ENCODE peak calls at places on chromosome 18, in six cellular contexts. W is K562, C is sigmoid colon, L is HCT116, R is HL-60, A is breast epithelium. B is an unnamed sample.

GRCh38 chr18:32287249-32287648 is 97.4 kb downstream of the MEP1B start:
- DNase-seq in R (no peak), L (no peak), A (no peak), W (no peak), C (no peak), B (no peak)

GRCh38 chr18:60554961-60555360 is 182.4 kb upstream of the MC4R start:
- DNase-seq in L (no peak), R (no peak), C (no peak), A (no peak), W (no peak), B (no peak)

GRCh38 chr18:50158866-50159653 is 35.9 kb downstream of the MYO5B start:
- DNase-seq in R (no peak), L (no peak), W (no peak), A (no peak), C (no peak), B (no peak)

GRCh38 chr18:37541517-37541916 is 24.1 kb downstream of the CELF4 start:
- DNase-seq in L (no peak), R (no peak), A (no peak), C (no peak), W (no peak), B (no peak)

GRCh38 chr18:13797157-13797611 is 26.8 kb upstream of the MC5R start:
- DNase-seq in W (no peak), R (no peak), L (no peak), A (no peak), C (no peak), B (no peak)

GRCh38 chr18:32896781-32897547 is 124.1 kb upstream of the KLHL14 start:
- DNase-seq in L (no peak), W (no peak), A (no peak), C (no peak), R (no peak), B (no peak)

GRCh38 chr18:68103561-68103960 is 587.0 kb upstream of the DSEL start:
- DNase-seq in W (no peak), A (no peak), L (no peak), C (no peak), R (no peak), B (no peak)

GRCh38 chr18:50788284-50788683 is 31.5 kb downstream of the MRO start:
- DNase-seq in C (no peak), A (no peak), W (no peak), L (no peak), R (no peak), B (no peak)

GRCh38 chr18:32093106-32093511 is 1.4 kb downstream of the RNF138 start:
- DNase-seq in R (no peak), W (no peak), A (no peak), L (no peak), C (peak), B (peak)

GRCh38 chr18:48841381-48842258 is 109.1 kb downstream of the SMAD7 start:
- DNase-seq in L (no peak), R (peak), W (peak), A (no peak), C (no peak), B (no peak)
- TF ChIP-seq POLR2AphosphoS5 in L (no peak), R (no peak), W (no peak), A (no peak), C (no peak), B (no peak)

GRCh38 chr18:77567202-77567601 is 317.6 kb downstream of the GALR1 start:
- DNase-seq in A (no peak), W (no peak), C (no peak), L (no peak), R (no peak), B (no peak)
- TF ChIP-seq POLR2AphosphoS5 in A (no peak), W (no peak), C (no peak), L (no peak), R (no peak), B (no peak)

GRCh38 chr18:78975699-78976098 is 3.9 kb upstream of the SALL3 start:
- DNase-seq in R (no peak), C (no peak), L (no peak), W (no peak), A (no peak), B (no peak)

GRCh38 chr18:78973357-78974083 is 6.1 kb upstream of the SALL3 start:
- DNase-seq in L (no peak), W (no peak), R (no peak), A (no peak), C (no peak), B (no peak)

GRCh38 chr18:78976697-78977626 is 2.7 kb upstream of the SALL3 start:
- DNase-seq in W (no peak), A (no peak), R (no peak), C (no peak), L (no peak), B (no peak)

GRCh38 chr18:78974115-78974740 is 5.4 kb upstream of the SALL3 start:
- DNase-seq in C (no peak), A (no peak), R (no peak), W (no peak), L (no peak), B (no peak)

DNA sequence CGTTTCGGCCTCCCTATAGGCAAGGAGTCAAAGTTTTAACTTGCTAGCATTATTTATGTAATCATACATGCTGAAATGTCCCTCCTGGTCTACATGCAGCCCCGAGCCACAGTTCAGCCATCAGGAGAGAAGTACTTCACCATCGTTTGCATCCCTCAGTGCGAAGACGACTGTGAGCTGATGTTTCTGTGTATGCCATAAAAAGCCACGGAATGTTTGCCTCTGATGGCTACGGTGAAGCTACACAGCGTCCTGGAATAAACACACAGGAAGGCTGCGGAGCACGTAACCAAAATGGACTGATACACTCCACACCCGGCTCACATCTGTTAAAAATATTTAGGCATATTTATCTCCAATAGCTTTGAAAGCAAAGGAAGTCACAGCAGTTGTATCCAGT is 4.3 kb upstream of the SALL3 start:
- DNase-seq in W (no peak), A (no peak), C (no peak), L (no peak), R (no peak), B (no peak)
- TF ChIP-seq POLR2AphosphoS5 in W (no peak), A (no peak), C (no peak), L (no peak), R (no peak), B (no peak)

GRCh38 chr18:76496200-76496890 is 1.3 kb upstream of the ZNF516 start:
- DNase-seq in R (peak), W (peak), L (no peak), A (no peak), C (peak), B (no peak)
- TF ChIP-seq POLR2AphosphoS5 in R (peak), W (no peak), L (peak), A (no peak), C (peak), B (peak)

GRCh38 chr18:9337875-9338274 is 3.3 kb downstream of the TWSG1 start:
- DNase-seq in R (no peak), C (no peak), L (no peak), W (no peak), A (no peak), B (no peak)

GRCh38 chr18:9336827-9337226 is 2.3 kb downstream of the TWSG1 start:
- DNase-seq in W (no peak), R (no peak), A (no peak), L (no peak), C (no peak), B (no peak)

GRCh38 chr18:9335255-9336045 is 877 bp downstream of the TWSG1 start:
- DNase-seq in A (no peak), L (no peak), R (no peak), W (no peak), C (no peak), B (no peak)

GRCh38 chr18:9333441-9334350 is 877 bp upstream of the TWSG1 start:
- DNase-seq in W (no peak), C (peak), L (no peak), R (no peak), A (no peak), B (peak)

DNA sequence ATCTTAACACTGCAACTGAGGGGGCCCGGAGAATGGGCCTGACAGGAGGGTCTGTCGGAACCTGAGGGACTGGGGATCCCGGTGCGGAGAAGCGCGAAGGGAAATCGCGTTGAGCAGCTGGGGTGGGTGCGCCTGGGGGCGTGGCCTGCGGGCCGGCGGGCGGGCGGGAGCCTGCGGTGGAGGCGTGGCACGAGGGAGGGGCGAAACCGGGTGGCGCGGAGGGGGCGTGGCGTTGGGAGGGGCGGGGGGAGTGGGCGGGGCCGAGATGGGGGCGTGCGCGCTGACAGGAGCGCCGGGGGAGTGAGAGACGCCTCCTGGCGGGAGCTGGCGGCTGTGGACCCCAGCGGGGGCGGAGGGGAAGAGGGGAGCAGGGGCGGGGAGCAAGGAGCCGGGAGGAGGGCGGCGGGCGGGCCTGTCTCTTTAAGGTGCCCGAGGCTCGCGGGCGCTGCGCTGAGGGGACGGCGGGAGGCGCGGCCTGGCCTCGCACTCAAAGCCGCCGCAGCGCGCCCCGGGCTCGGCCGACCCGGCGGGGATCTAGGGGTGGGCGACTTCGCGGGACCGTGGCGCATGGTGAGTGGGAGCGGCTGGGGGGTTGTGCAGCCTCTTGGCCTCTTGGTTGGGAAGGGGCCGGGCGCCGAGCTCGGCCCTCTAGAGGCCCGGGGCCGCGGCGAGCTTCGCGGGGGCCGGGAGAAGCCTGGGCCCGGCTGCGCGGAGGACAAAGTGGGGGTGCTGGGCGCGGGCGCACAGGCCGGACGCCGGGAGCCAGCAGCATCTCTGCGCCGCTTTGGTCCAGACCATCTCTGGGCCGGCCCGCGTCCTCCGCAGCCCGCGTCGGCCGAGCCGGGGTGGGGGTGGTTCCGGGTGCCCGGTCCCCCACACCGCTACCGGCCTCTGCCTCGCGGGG is at the start of gene TWSG1:
- DNase-seq in A (peak), L (peak), W (peak), R (peak), C (peak), B (peak)
- TF ChIP-seq POLR2AphosphoS5 in A (no peak), L (peak), W (no peak), R (no peak), C (peak), B (no peak)

B was measured in GM12891.